ENCODE peak calls at places on chromosomes 5 and 9, in seven cellular contexts. E is K562, W is SK-N-SH, B is HCT116, T is H1, V is HepG2, I is GM12878. X is an unnamed sample.

GRCh38 chr9:113753398-113754119 is 122.5 kb upstream of the ZNF618 start:
- DNase-seq in W (no peak), I (no peak), B (no peak), V (no peak), T (no peak), E (no peak), X (no peak)

GRCh38 chr9:111582888-111583287 is 16.6 kb downstream of the PTGR1 start:
- DNase-seq in T (no peak), I (no peak), B (no peak), W (no peak), V (no peak), E (no peak), X (no peak)

GRCh38 chr9:104572612-104573011 is 3.6 kb downstream of the OR13C8 start:
- DNase-seq in W (no peak), I (no peak), B (no peak), V (no peak), E (no peak), T (no peak), X (no peak)

GRCh38 chr5:72817076-72817476 is 615 bp downstream of the TNPO1 start:
- DNase-seq in W (peak; percentile 67), T (no peak), V (peak; percentile 3), E (peak; percentile 44), I (no peak), B (peak; percentile 7), X (peak; percentile 18)

GRCh38 chr9:125632321-125633115 is 74.5 kb downstream of the MAPKAP1 start:
- DNase-seq in B (no peak), W (no peak), E (peak; percentile 20), T (no peak), V (peak; percentile 92), I (peak; percentile 99), X (no peak)

GRCh38 chr9:135951889-135952663 is 9.1 kb downstream of the UBAC1 start:
- DNase-seq in I (no peak), V (no peak), B (peak; percentile 56), T (no peak), E (peak; percentile 96), W (no peak), X (no peak)

GRCh38 chr9:7094052-7094451 is 336.3 kb downstream of the KDM4C start:
- DNase-seq in I (no peak), W (peak; percentile 17), E (no peak), B (no peak), T (no peak), V (peak; percentile 15), X (peak; percentile 7)

GRCh38 chr9:92992549-92992948 is 45.2 kb downstream of the FGD3 start:
- DNase-seq in W (no peak), V (no peak), B (no peak), I (no peak), E (no peak), T (peak; percentile 38), X (no peak)

GRCh38 chr5:179267671-179268071 is 77.6 kb downstream of the ADAMTS2 start:
- DNase-seq in E (no peak), B (no peak), T (no peak), W (peak; percentile 68), V (no peak), I (no peak), X (no peak)
- TF ChIP-seq JUND in E (no peak), B (no peak), T (no peak), W (no peak), V (no peak), I (no peak), X (no peak)

GRCh38 chr5:32233696-32234447 is 59.8 kb upstream of the GOLPH3 start:
- DNase-seq in B (no peak), W (no peak), V (peak; percentile 100), I (no peak), E (no peak), T (no peak), X (peak; percentile 96)

GRCh38 chr5:32231929-32232328 is 57.8 kb upstream of the GOLPH3 start:
- DNase-seq in W (no peak), E (no peak), V (no peak), I (no peak), B (no peak), T (no peak), X (no peak)

GRCh38 chr5:32233220-32233695 is 59.1 kb upstream of the GOLPH3 start:
- DNase-seq in I (no peak), E (no peak), B (no peak), V (no peak), T (no peak), W (no peak), X (peak; percentile 78)

GRCh38 chr5:32231241-32231640 is 57.1 kb upstream of the GOLPH3 start:
- DNase-seq in V (no peak), B (no peak), W (no peak), I (no peak), T (no peak), E (no peak), X (no peak)

DNA sequence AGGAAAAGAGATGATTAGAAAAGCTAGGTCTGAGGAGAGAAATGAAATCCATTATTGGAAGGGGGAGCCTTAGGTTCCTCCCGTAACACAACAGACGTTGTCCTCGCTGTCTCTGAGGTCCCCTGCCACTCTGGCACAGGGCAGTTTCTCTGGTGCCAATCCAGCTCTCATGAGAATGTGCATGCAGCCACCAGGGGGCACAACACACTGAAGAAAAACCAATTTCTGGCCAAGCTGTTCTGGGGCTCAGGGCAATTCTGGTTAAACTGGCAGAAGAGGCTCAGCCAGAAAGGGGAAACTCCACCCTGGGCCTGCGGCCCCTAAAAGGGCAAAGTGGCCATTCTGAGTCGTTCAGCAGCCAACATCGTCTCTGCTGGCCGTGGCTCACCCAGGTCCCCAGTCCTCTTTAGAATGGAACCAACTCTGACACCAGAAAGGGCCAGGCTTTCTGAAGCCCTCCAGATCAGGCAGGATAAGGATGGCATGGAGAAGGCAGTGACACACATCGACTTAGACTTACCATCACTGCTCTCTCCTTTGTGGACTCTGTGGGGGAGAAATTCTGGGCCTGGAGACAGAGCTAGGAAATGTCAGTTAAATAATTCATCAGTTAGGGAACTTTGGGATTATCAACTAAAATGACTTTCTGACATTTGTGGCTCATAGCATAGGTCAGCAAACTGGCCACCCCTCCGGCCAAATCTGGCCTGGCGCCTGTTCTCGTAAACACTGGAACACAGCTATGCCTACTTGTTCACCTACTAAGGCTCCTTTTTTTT is 58.5 kb upstream of the GOLPH3 start:
- DNase-seq in W (peak; percentile 71), E (peak; percentile 58), I (peak; percentile 19), T (peak; percentile 19), B (peak; percentile 41), V (peak; percentile 64), X (peak; percentile 52)
- TF ChIP-seq JUND in W (no peak), E (no peak), I (no peak), T (no peak), B (no peak), V (no peak), X (no peak)

GRCh38 chr5:139675825-139676224 is 27.7 kb downstream of the CXXC5 start:
- DNase-seq in B (no peak), V (no peak), W (no peak), T (no peak), I (no peak), E (no peak), X (no peak)

GRCh38 chr5:139677404-139678282 is 29.5 kb downstream of the CXXC5 start:
- DNase-seq in W (peak; percentile 91), V (no peak), T (no peak), B (no peak), E (no peak), I (no peak), X (peak; percentile 56)

GRCh38 chr5:139676951-139677367 is 28.8 kb downstream of the CXXC5 start:
- DNase-seq in T (no peak), V (no peak), E (no peak), W (peak; percentile 86), I (no peak), B (no peak), X (no peak)

GRCh38 chr5:139675213-139675612 is 27.1 kb downstream of the CXXC5 start:
- DNase-seq in W (no peak), B (no peak), T (no peak), I (no peak), V (no peak), E (no peak), X (no peak)

GRCh38 chr5:139676406-139676805 is 28.3 kb downstream of the CXXC5 start:
- DNase-seq in B (no peak), I (no peak), V (no peak), E (no peak), T (no peak), W (no peak), X (no peak)
- TF ChIP-seq JUND in B (no peak), I (no peak), V (no peak), E (no peak), T (no peak), W (no peak), X (no peak)

GRCh38 chr5:55226934-55227737 is at the start of gene MCIDAS:
- DNase-seq in B (peak; percentile 64), I (no peak), E (peak; percentile 91), W (peak; percentile 77), T (no peak), V (no peak), X (peak; percentile 93)
- TF ChIP-seq JUND in B (no peak), I (no peak), E (no peak), W (no peak), T (no peak), V (no peak), X (no peak)

DNA sequence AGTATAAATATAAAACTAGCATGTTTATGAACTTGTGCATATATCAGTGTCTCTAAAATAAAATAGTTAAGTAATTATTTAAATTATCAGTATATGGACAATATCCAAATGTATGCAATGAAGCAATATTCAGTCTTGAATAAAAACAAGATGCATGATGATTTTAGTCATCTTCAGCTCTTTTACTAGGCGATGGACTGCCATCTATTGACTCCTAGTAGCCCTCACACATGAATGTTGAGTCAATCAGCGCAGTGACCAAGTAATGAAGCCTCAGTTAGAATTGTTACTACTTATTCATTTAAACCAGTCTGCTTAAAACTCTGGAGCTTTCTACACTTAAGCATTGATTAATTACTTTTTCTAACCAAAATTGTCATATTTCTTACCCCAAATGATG is 92.9 kb upstream of the GRHPR start:
- DNase-seq in V (no peak), I (no peak), T (no peak), W (peak; percentile 9), B (no peak), E (peak; percentile 17), X (peak; percentile 20)
- TF ChIP-seq JUND in V (no peak), I (no peak), T (no peak), W (no peak), B (no peak), E (no peak), X (no peak)

GRCh38 chr9:136995772-136996308 is 528 bp downstream of the CLIC3 start:
- DNase-seq in I (no peak), T (no peak), V (no peak), W (no peak), E (no peak), B (no peak), X (peak; percentile 67)
- TF ChIP-seq JUND in I (no peak), T (no peak), V (no peak), W (no peak), E (no peak), B (no peak), X (no peak)

GRCh38 chr5:133508845-133509741 is 103.2 kb downstream of the FSTL4 start:
- DNase-seq in E (no peak), B (no peak), I (no peak), W (no peak), T (no peak), V (no peak), X (no peak)
- TF ChIP-seq JUND in E (no peak), B (no peak), I (no peak), W (no peak), T (no peak), V (no peak), X (no peak)

GRCh38 chr5:112738180-112738560 is 485 bp downstream of the APC start:
- DNase-seq in I (no peak), B (no peak), T (no peak), W (peak; percentile 30), E (peak; percentile 35), V (no peak), X (peak; percentile 3)
- TF ChIP-seq JUND in I (no peak), B (no peak), T (no peak), W (no peak), E (no peak), V (no peak), X (no peak)